ENCODE peak calls at places on chromosomes 12 and 14, in eight cellular contexts. F, O, Q, V, R, I, X and L are unnamed samples.

GRCh38 chr14:79395061-79395460 is 816.2 kb downstream of the DIO2 start:
- DNase-seq in Q (no peak), I (no peak), O (no peak), V (peak; percentile 69), F (no peak), R (no peak), X (peak; percentile 8), L (no peak)

GRCh38 chr12:45350861-45351260 is 135.0 kb downstream of the ANO6 start:
- DNase-seq in X (peak; percentile 35), R (no peak), Q (no peak), F (no peak), O (no peak), I (no peak), V (no peak), L (no peak)

GRCh38 chr12:114747156-114747555 is 63.2 kb upstream of the TBX3 start:
- DNase-seq in R (no peak), O (no peak), I (no peak), X (no peak), Q (no peak), F (no peak), V (peak; percentile 38), L (no peak)

GRCh38 chr14:62943202-62943601 is 102.1 kb downstream of the KCNH5 start:
- DNase-seq in X (no peak), F (no peak), O (no peak), I (no peak), V (no peak), R (no peak), Q (no peak), L (no peak)

GRCh38 chr14:88695873-88696272 is 96.9 kb downstream of the EML5 start:
- DNase-seq in I (no peak), R (no peak), F (no peak), X (peak; percentile 29), Q (no peak), O (no peak), V (peak; percentile 25), L (no peak)

GRCh38 chr12:98456583-98457573 is 58.5 kb upstream of the TMPO start:
- DNase-seq in I (peak; percentile 21), O (no peak), Q (no peak), F (peak; percentile 9), V (peak; percentile 31), R (no peak), X (peak; percentile 86), L (peak; percentile 46)

GRCh38 chr14:90658541-90658967 is 157.7 kb downstream of the TTC7B start:
- DNase-seq in R (no peak), Q (no peak), V (peak; percentile 33), X (peak; percentile 60), F (peak; percentile 17), O (no peak), I (no peak), L (no peak)

GRCh38 chr12:106527356-106527755 is 55.4 kb upstream of the RFX4 start:
- DNase-seq in O (no peak), R (no peak), Q (no peak), X (peak; percentile 16), F (no peak), I (no peak), V (peak; percentile 5), L (no peak)

GRCh38 chr14:54348923-54349615 is 47.7 kb upstream of the CDKN3 start:
- DNase-seq in Q (no peak), V (peak; percentile 77), X (peak; percentile 84), F (no peak), R (no peak), O (no peak), I (no peak), L (no peak)

GRCh38 chr14:24197066-24197465 is 1.8 kb upstream of the TM9SF1 start:
- DNase-seq in F (no peak), V (no peak), Q (no peak), O (no peak), R (no peak), I (no peak), X (no peak), L (no peak)

GRCh38 chr14:103348154-103348553 is 14.1 kb downstream of the EIF5 start:
- DNase-seq in Q (no peak), O (no peak), R (no peak), F (no peak), I (no peak), V (no peak), X (peak; percentile 34), L (no peak)

GRCh38 chr12:113070117-113070906 is 13.8 kb downstream of the DTX1 start:
- DNase-seq in X (no peak), R (peak; percentile 41), O (no peak), Q (no peak), I (no peak), V (no peak), F (peak; percentile 69), L (no peak)

GRCh38 chr12:97748298-97748697 is 285.7 kb downstream of the RMST start:
- DNase-seq in O (no peak), X (no peak), Q (no peak), R (no peak), I (no peak), F (no peak), V (no peak), L (no peak)

GRCh38 chr12:6250343-6250742 is 50.1 kb downstream of the CD9 start:
- DNase-seq in X (peak; percentile 46), R (no peak), Q (no peak), V (peak; percentile 39), I (no peak), F (no peak), O (no peak), L (no peak)

GRCh38 chr12:4273651-4274395 is at the start of gene CCND2:
- DNase-seq in I (peak; percentile 81), X (peak; percentile 70), F (peak; percentile 86), Q (no peak), R (peak; percentile 61), O (no peak), V (peak; percentile 28), L (peak; percentile 67)

GRCh38 chr14:93103392-93104080 is 12.2 kb downstream of the ITPK1 start:
- DNase-seq in X (peak; percentile 30), F (peak; percentile 62), R (peak; percentile 69), O (no peak), V (no peak), I (no peak), Q (no peak), L (peak; percentile 74)

GRCh38 chr12:93832126-93832525 is 155.0 kb downstream of the CRADD start:
- DNase-seq in V (peak; percentile 53), O (no peak), Q (no peak), R (no peak), X (peak; percentile 32), F (no peak), I (no peak), L (no peak)

GRCh38 chr12:117013726-117014125 is 85.5 kb downstream of the TESC start:
- DNase-seq in I (no peak), V (no peak), X (peak; percentile 52), O (no peak), Q (no peak), F (no peak), R (no peak), L (no peak)

GRCh38 chr12:109777544-109777943 is 55.7 kb downstream of the TRPV4 start:
- DNase-seq in Q (no peak), V (peak; percentile 17), I (peak; percentile 73), R (peak; percentile 4), O (no peak), X (peak; percentile 40), F (peak; percentile 54), L (no peak)

GRCh38 chr12:64544796-64545382 is 65.4 kb upstream of the RASSF3 start:
- DNase-seq in I (no peak), R (no peak), O (no peak), X (no peak), F (no peak), V (no peak), Q (no peak), L (no peak)

GRCh38 chr14:50785506-50786063 is 45.4 kb downstream of the NIN start:
- DNase-seq in V (no peak), R (no peak), F (no peak), X (no peak), Q (no peak), I (no peak), O (no peak), L (no peak)

GRCh38 chr14:60753264-60754126 is 18.9 kb downstream of the MNAT1 start:
- DNase-seq in O (no peak), V (peak; percentile 61), F (peak; percentile 68), Q (no peak), R (peak; percentile 84), X (no peak), I (no peak), L (no peak)

GRCh38 chr12:118500302-118500701 is 123.9 kb downstream of the SUDS3 start:
- DNase-seq in X (no peak), I (no peak), R (no peak), O (no peak), Q (no peak), V (no peak), F (no peak), L (no peak)

GRCh38 chr14:22849212-22849819 is 12.9 kb downstream of the MMP14 start:
- DNase-seq in F (no peak), V (peak; percentile 70), Q (no peak), R (no peak), I (peak; percentile 9), O (no peak), X (peak; percentile 83), L (peak; percentile 38)